ENCODE peak calls at places on chromosomes 16 and 17, in eight cellular contexts. One of them, this sample, is unnamed. For H3K9me3, the result is how much of the 10 kb centered on the place peaks cover.

GRCh38 chr16:51762081-51762995 is 611.3 kb upstream of the SALL1 start:
- DNase-seq in SK-N-SH: peak
- DNase-seq in left lung: peak
- DNase-seq in ascending aorta: no peak
- DNase-seq in left ventricle myocardium inferior: peak
- DNase-seq in stomach: peak
- DNase-seq in lower lobe of right lung: peak
- DNase-seq in right atrium auricular region: peak
- DNase-seq in this sample: peak

GRCh38 chr17:76968707-76969597 is 100.7 kb downstream of the MGAT5B start:
- DNase-seq in SK-N-SH: peak
- DNase-seq in left lung: no peak
- DNase-seq in ascending aorta: no peak
- DNase-seq in left ventricle myocardium inferior: no peak
- DNase-seq in stomach: peak
- DNase-seq in lower lobe of right lung: peak
- DNase-seq in right atrium auricular region: no peak
- DNase-seq in this sample: peak

GRCh38 chr16:86538196-86538780 is 16.7 kb downstream of the MTHFSD start:
- DNase-seq in SK-N-SH: no peak
- DNase-seq in left lung: peak
- DNase-seq in ascending aorta: no peak
- DNase-seq in left ventricle myocardium inferior: no peak
- DNase-seq in stomach: no peak
- DNase-seq in lower lobe of right lung: no peak
- DNase-seq in right atrium auricular region: no peak
- DNase-seq in this sample: peak

GRCh38 chr16:88804552-88805339 is 1.2 kb downstream of the CDT1 start:
- DNase-seq in SK-N-SH: peak
- DNase-seq in left lung: peak
- DNase-seq in ascending aorta: no peak
- DNase-seq in left ventricle myocardium inferior: no peak
- DNase-seq in stomach: no peak
- DNase-seq in lower lobe of right lung: no peak
- DNase-seq in right atrium auricular region: no peak
- DNase-seq in this sample: no peak

GRCh38 chr17:75693500-75694481 is 26.7 kb downstream of the SAP30BP start:
- DNase-seq in SK-N-SH: peak
- DNase-seq in left lung: no peak
- DNase-seq in ascending aorta: peak
- DNase-seq in left ventricle myocardium inferior: peak
- DNase-seq in stomach: no peak
- DNase-seq in lower lobe of right lung: peak
- DNase-seq in right atrium auricular region: no peak
- DNase-seq in this sample: peak

GRCh38 chr16:86834451-86835035 is 256.2 kb downstream of the FOXL1 start:
- DNase-seq in SK-N-SH: no peak
- DNase-seq in left lung: no peak
- DNase-seq in ascending aorta: no peak
- DNase-seq in left ventricle myocardium inferior: no peak
- DNase-seq in stomach: no peak
- DNase-seq in lower lobe of right lung: no peak
- DNase-seq in right atrium auricular region: no peak
- DNase-seq in this sample: no peak

GRCh38 chr16:64590516-64590915 is 531.3 kb downstream of the CDH11 start:
- DNase-seq in SK-N-SH: no peak
- DNase-seq in left lung: no peak
- DNase-seq in ascending aorta: no peak
- DNase-seq in left ventricle myocardium inferior: no peak
- DNase-seq in stomach: no peak
- DNase-seq in lower lobe of right lung: no peak
- DNase-seq in right atrium auricular region: no peak
- DNase-seq in this sample: no peak

GRCh38 chr16:89971495-89972243 is 23.1 kb downstream of the DEF8 start:
- DNase-seq in SK-N-SH: no peak
- DNase-seq in left lung: peak
- DNase-seq in ascending aorta: no peak
- DNase-seq in left ventricle myocardium inferior: no peak
- DNase-seq in stomach: no peak
- DNase-seq in lower lobe of right lung: peak
- DNase-seq in right atrium auricular region: no peak
- DNase-seq in this sample: peak

GRCh38 chr17:15490634-15491261 is 23.3 kb upstream of the CDRT4 start:
- DNase-seq in SK-N-SH: no peak
- DNase-seq in left lung: no peak
- DNase-seq in ascending aorta: no peak
- DNase-seq in left ventricle myocardium inferior: peak
- DNase-seq in stomach: no peak
- DNase-seq in lower lobe of right lung: no peak
- DNase-seq in right atrium auricular region: peak
- DNase-seq in this sample: peak

GRCh38 chr16:50335198-50335958 is 33.4 kb downstream of the BRD7 start:
- DNase-seq in SK-N-SH: no peak
- DNase-seq in left lung: no peak
- DNase-seq in ascending aorta: no peak
- DNase-seq in left ventricle myocardium inferior: no peak
- DNase-seq in stomach: no peak
- DNase-seq in lower lobe of right lung: no peak
- DNase-seq in right atrium auricular region: no peak
- DNase-seq in this sample: no peak

GRCh38 chr16:27491894-27492587 is 57.7 kb downstream of the GTF3C1 start:
- DNase-seq in SK-N-SH: no peak
- DNase-seq in left lung: no peak
- DNase-seq in ascending aorta: no peak
- DNase-seq in left ventricle myocardium inferior: no peak
- DNase-seq in stomach: no peak
- DNase-seq in lower lobe of right lung: no peak
- DNase-seq in right atrium auricular region: no peak
- DNase-seq in this sample: peak

GRCh38 chr17:48439875-48440505 is 10.0 kb upstream of the SKAP1 start:
- DNase-seq in SK-N-SH: no peak
- DNase-seq in left lung: no peak
- DNase-seq in ascending aorta: no peak
- DNase-seq in left ventricle myocardium inferior: no peak
- DNase-seq in stomach: peak
- DNase-seq in lower lobe of right lung: no peak
- DNase-seq in right atrium auricular region: no peak
- DNase-seq in this sample: no peak

GRCh38 chr16:55323637-55324490 is at the start of gene IRX6:
- DNase-seq in SK-N-SH: peak
- DNase-seq in left lung: peak
- DNase-seq in ascending aorta: no peak
- DNase-seq in left ventricle myocardium inferior: peak
- DNase-seq in stomach: no peak
- DNase-seq in lower lobe of right lung: peak
- DNase-seq in right atrium auricular region: no peak
- DNase-seq in this sample: peak

GRCh38 chr17:50660887-50661345 is 26.2 kb downstream of the ABCC3 start:
- DNase-seq in SK-N-SH: peak
- DNase-seq in left lung: peak
- DNase-seq in ascending aorta: no peak
- DNase-seq in left ventricle myocardium inferior: no peak
- DNase-seq in stomach: no peak
- DNase-seq in lower lobe of right lung: no peak
- DNase-seq in right atrium auricular region: no peak
- DNase-seq in this sample: peak

GRCh38 chr16:80958284-80958683 is 48.4 kb downstream of the CMC2 start:
- DNase-seq in SK-N-SH: no peak
- DNase-seq in left lung: no peak
- DNase-seq in ascending aorta: no peak
- DNase-seq in left ventricle myocardium inferior: no peak
- DNase-seq in stomach: no peak
- DNase-seq in lower lobe of right lung: no peak
- DNase-seq in right atrium auricular region: no peak
- DNase-seq in this sample: no peak
- H3K9me3 ChIP-seq in SK-N-SH: under half
- H3K9me3 ChIP-seq in left lung: under half
- H3K9me3 ChIP-seq in ascending aorta: under half
- H3K9me3 ChIP-seq in left ventricle myocardium inferior: half or more
- H3K9me3 ChIP-seq in stomach: under half
- H3K9me3 ChIP-seq in lower lobe of right lung: under half
- H3K9me3 ChIP-seq in right atrium auricular region: under half
- H3K9me3 ChIP-seq in this sample: under half

DNA sequence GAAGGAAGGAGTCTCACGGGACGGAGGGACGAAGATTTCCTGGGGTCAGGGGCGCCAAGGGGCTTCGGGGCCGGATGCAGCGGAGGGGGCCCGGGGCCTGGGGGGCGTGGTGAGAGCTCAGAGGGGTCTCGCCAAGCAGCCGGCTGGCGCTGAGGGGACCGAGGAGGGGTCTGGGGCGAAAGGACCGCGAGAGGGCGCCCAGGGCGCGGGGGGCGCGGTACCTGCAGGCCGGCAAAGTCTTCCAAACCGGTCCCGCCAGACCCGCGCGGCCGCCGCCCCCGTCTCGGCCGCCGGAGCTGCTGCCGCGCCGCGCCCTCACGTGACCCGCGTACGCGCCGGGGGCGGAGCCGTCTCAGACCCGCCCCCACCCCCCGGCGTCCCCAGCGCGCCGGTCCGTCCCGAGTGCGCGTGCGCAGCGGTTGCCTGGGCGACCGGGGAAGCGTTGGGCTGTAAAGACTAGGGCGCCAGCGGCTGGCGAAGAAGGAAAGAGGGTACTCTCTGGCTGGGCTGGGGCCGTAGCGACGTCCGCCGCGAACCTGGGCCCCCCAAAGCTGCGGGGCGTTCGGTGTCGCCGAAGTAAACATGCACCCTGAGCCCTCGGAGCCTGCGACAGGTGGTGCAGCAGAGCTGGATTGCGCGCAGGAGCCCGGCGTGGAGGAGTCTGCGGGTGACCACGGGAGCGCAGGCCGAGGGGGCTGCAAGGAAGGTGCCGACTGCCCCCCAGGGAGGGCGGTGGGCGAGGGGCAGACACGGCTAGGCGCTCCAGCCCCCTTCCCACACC is at the start of the genes DNAAF1 and HSDL1:
- DNase-seq in SK-N-SH: peak
- DNase-seq in left lung: peak
- DNase-seq in ascending aorta: peak
- DNase-seq in left ventricle myocardium inferior: peak
- DNase-seq in stomach: peak
- DNase-seq in lower lobe of right lung: peak
- DNase-seq in right atrium auricular region: peak
- DNase-seq in this sample: peak
- TF ChIP-seq CTCF in SK-N-SH: no peak
- TF ChIP-seq CTCF in left lung: no peak
- TF ChIP-seq CTCF in ascending aorta: no peak
- TF ChIP-seq CTCF in left ventricle myocardium inferior: peak
- TF ChIP-seq CTCF in stomach: no peak
- TF ChIP-seq CTCF in lower lobe of right lung: peak
- TF ChIP-seq CTCF in right atrium auricular region: no peak
- TF ChIP-seq CTCF in this sample: peak

GRCh38 chr16:19235478-19235877 is 50.1 kb upstream of the CLEC19A start:
- DNase-seq in SK-N-SH: no peak
- DNase-seq in left lung: no peak
- DNase-seq in ascending aorta: no peak
- DNase-seq in left ventricle myocardium inferior: no peak
- DNase-seq in stomach: no peak
- DNase-seq in lower lobe of right lung: no peak
- DNase-seq in right atrium auricular region: no peak
- DNase-seq in this sample: no peak
- H3K9me3 ChIP-seq in SK-N-SH: under half
- H3K9me3 ChIP-seq in left lung: under half
- H3K9me3 ChIP-seq in ascending aorta: under half
- H3K9me3 ChIP-seq in left ventricle myocardium inferior: under half
- H3K9me3 ChIP-seq in stomach: under half
- H3K9me3 ChIP-seq in lower lobe of right lung: under half
- H3K9me3 ChIP-seq in right atrium auricular region: under half
- H3K9me3 ChIP-seq in this sample: under half

DNA sequence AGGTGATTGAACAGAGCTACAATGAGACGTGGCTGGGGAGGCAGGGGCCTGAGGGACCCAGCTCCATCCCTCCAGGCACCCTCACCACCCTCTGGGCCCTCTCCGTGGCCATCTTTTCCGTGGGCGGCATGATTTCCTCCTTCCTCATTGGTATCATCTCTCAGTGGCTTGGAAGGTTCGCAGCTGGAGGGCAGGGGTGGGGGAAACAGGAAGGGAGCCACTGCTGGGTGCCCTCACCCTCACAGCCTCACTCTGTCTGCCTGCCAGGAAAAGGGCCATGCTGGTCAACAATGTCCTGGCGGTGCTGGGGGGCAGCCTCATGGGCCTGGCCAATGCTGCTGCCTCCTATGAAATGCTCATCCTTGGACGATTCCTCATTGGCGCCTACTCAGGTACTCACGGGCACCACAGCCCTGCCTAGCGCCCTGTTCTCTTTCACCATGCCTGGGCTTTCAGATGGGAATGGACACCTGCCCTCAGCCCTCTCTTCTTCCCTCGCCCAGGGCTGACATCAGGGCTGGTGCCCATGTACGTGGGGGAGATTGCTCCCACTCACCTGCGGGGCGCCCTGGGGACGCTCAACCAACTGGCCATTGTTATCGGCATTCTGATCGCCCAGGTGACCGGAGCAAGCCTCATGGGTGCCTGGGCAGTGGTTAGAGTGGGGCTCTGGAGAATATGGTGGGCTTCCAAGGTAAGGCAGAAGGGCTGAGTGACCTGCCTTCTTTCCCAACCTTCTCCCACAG is 2.1 kb downstream of the SLC2A4 start:
- DNase-seq in SK-N-SH: peak
- DNase-seq in left lung: no peak
- DNase-seq in ascending aorta: no peak
- DNase-seq in left ventricle myocardium inferior: no peak
- DNase-seq in stomach: no peak
- DNase-seq in lower lobe of right lung: no peak
- DNase-seq in right atrium auricular region: no peak
- DNase-seq in this sample: no peak
- TF ChIP-seq CTCF in SK-N-SH: no peak
- TF ChIP-seq CTCF in left lung: no peak
- TF ChIP-seq CTCF in ascending aorta: no peak
- TF ChIP-seq CTCF in left ventricle myocardium inferior: no peak
- TF ChIP-seq CTCF in stomach: no peak
- TF ChIP-seq CTCF in lower lobe of right lung: no peak
- TF ChIP-seq CTCF in right atrium auricular region: no peak
- TF ChIP-seq CTCF in this sample: no peak

DNA sequence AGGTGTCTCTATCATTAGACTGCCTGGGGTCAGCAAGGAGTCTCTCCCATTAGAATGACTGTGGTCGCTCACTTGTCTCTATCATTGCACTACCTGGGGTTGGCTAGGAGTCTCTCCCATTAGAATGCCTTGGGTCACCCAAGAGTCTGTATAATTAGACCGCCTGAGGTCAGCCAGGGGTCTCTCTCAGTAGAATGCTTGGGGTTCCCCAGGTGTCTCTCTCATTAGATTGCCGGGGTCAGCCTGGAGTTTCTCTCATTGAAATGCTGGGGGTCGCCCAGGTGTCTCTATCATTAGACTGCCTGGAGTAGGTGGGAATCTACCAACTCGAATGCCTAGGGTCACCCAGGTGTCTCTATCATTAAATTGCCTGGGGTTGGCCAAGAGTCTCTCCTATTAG is 2231.6 kb downstream of the TP53TG3F start:
- DNase-seq in SK-N-SH: no peak
- DNase-seq in left lung: no peak
- DNase-seq in ascending aorta: no peak
- DNase-seq in left ventricle myocardium inferior: no peak
- DNase-seq in stomach: no peak
- DNase-seq in lower lobe of right lung: no peak
- DNase-seq in right atrium auricular region: no peak
- DNase-seq in this sample: no peak
- H3K9me3 ChIP-seq in SK-N-SH: under half
- H3K9me3 ChIP-seq in left lung: under half
- H3K9me3 ChIP-seq in ascending aorta: under half
- H3K9me3 ChIP-seq in left ventricle myocardium inferior: half or more
- H3K9me3 ChIP-seq in stomach: half or more
- H3K9me3 ChIP-seq in lower lobe of right lung: under half
- H3K9me3 ChIP-seq in right atrium auricular region: under half
- H3K9me3 ChIP-seq in this sample: under half